ENCODE peak calls at places on chromosomes 5 and 9, in nine cellular contexts. One of them, this sample, is unnamed.

GRCh38 chr5:36279054-36279698 is 22.5 kb downstream of the RANBP3L start:
- DNase-seq in CD8-positive, alpha-beta T cell: no peak
- DNase-seq in fibroblast of pulmonary artery: peak
- DNase-seq in astrocyte of the spinal cord: peak
- DNase-seq in right lobe of liver: no peak
- DNase-seq in right cardiac atrium: no peak
- DNase-seq in neural progenitor cell: no peak
- DNase-seq in HCT116: no peak
- DNase-seq in AG09309: no peak
- DNase-seq in this sample: no peak

GRCh38 chr5:168978015-168978414 is 322.9 kb downstream of the SLIT3 start:
- DNase-seq in CD8-positive, alpha-beta T cell: no peak
- DNase-seq in fibroblast of pulmonary artery: peak
- DNase-seq in astrocyte of the spinal cord: peak
- DNase-seq in right lobe of liver: no peak
- DNase-seq in right cardiac atrium: no peak
- DNase-seq in neural progenitor cell: no peak
- DNase-seq in HCT116: no peak
- DNase-seq in AG09309: peak
- DNase-seq in this sample: no peak

GRCh38 chr5:147169399-147169798 is 65.4 kb upstream of the STK32A start:
- DNase-seq in CD8-positive, alpha-beta T cell: no peak
- DNase-seq in fibroblast of pulmonary artery: peak
- DNase-seq in astrocyte of the spinal cord: peak
- DNase-seq in right lobe of liver: no peak
- DNase-seq in right cardiac atrium: no peak
- DNase-seq in neural progenitor cell: no peak
- DNase-seq in HCT116: no peak
- DNase-seq in AG09309: peak
- DNase-seq in this sample: no peak

GRCh38 chr5:154405078-154405792 is 40.6 kb upstream of the SAP30L start:
- DNase-seq in CD8-positive, alpha-beta T cell: peak
- DNase-seq in fibroblast of pulmonary artery: peak
- DNase-seq in astrocyte of the spinal cord: peak
- DNase-seq in right lobe of liver: peak
- DNase-seq in right cardiac atrium: peak
- DNase-seq in neural progenitor cell: peak
- DNase-seq in HCT116: peak
- DNase-seq in AG09309: no peak
- DNase-seq in this sample: peak

GRCh38 chr9:17394868-17395488 is 183.9 kb upstream of the SH3GL2 start:
- DNase-seq in CD8-positive, alpha-beta T cell: no peak
- DNase-seq in fibroblast of pulmonary artery: no peak
- DNase-seq in astrocyte of the spinal cord: no peak
- DNase-seq in right lobe of liver: no peak
- DNase-seq in right cardiac atrium: no peak
- DNase-seq in neural progenitor cell: no peak
- DNase-seq in HCT116: no peak
- DNase-seq in AG09309: no peak
- DNase-seq in this sample: no peak

GRCh38 chr9:8338249-8338721 is 538.7 kb upstream of the DMAC1 start:
- DNase-seq in CD8-positive, alpha-beta T cell: no peak
- DNase-seq in fibroblast of pulmonary artery: peak
- DNase-seq in astrocyte of the spinal cord: peak
- DNase-seq in right lobe of liver: peak
- DNase-seq in right cardiac atrium: no peak
- DNase-seq in neural progenitor cell: no peak
- DNase-seq in HCT116: no peak
- DNase-seq in AG09309: no peak
- DNase-seq in this sample: no peak

GRCh38 chr5:101024299-101024698 is 121.2 kb upstream of the ST8SIA4 start:
- DNase-seq in CD8-positive, alpha-beta T cell: no peak
- DNase-seq in fibroblast of pulmonary artery: no peak
- DNase-seq in astrocyte of the spinal cord: no peak
- DNase-seq in right lobe of liver: no peak
- DNase-seq in right cardiac atrium: no peak
- DNase-seq in neural progenitor cell: no peak
- DNase-seq in HCT116: no peak
- DNase-seq in AG09309: no peak
- DNase-seq in this sample: no peak

GRCh38 chr5:142548739-142549275 is 137.1 kb downstream of the FGF1 start:
- DNase-seq in CD8-positive, alpha-beta T cell: no peak
- DNase-seq in fibroblast of pulmonary artery: peak
- DNase-seq in astrocyte of the spinal cord: peak
- DNase-seq in right lobe of liver: peak
- DNase-seq in right cardiac atrium: no peak
- DNase-seq in neural progenitor cell: peak
- DNase-seq in HCT116: peak
- DNase-seq in AG09309: peak
- DNase-seq in this sample: peak

GRCh38 chr5:164934561-164934960 is 1429.1 kb downstream of the MAT2B start:
- DNase-seq in CD8-positive, alpha-beta T cell: no peak
- DNase-seq in fibroblast of pulmonary artery: no peak
- DNase-seq in astrocyte of the spinal cord: no peak
- DNase-seq in right lobe of liver: no peak
- DNase-seq in right cardiac atrium: no peak
- DNase-seq in neural progenitor cell: no peak
- DNase-seq in HCT116: no peak
- DNase-seq in AG09309: no peak
- DNase-seq in this sample: no peak

GRCh38 chr5:77645995-77646639 is 7.6 kb upstream of the OTP start:
- DNase-seq in CD8-positive, alpha-beta T cell: no peak
- DNase-seq in fibroblast of pulmonary artery: no peak
- DNase-seq in astrocyte of the spinal cord: no peak
- DNase-seq in right lobe of liver: no peak
- DNase-seq in right cardiac atrium: no peak
- DNase-seq in neural progenitor cell: no peak
- DNase-seq in HCT116: no peak
- DNase-seq in AG09309: no peak
- DNase-seq in this sample: no peak

GRCh38 chr5:174901336-174901735 is 177.0 kb downstream of the MSX2 start:
- DNase-seq in CD8-positive, alpha-beta T cell: no peak
- DNase-seq in fibroblast of pulmonary artery: no peak
- DNase-seq in astrocyte of the spinal cord: no peak
- DNase-seq in right lobe of liver: no peak
- DNase-seq in right cardiac atrium: no peak
- DNase-seq in neural progenitor cell: no peak
- DNase-seq in HCT116: no peak
- DNase-seq in AG09309: no peak
- DNase-seq in this sample: no peak

GRCh38 chr5:141330299-141331080 is at the start of gene PCDHGA1:
- DNase-seq in CD8-positive, alpha-beta T cell: no peak
- DNase-seq in fibroblast of pulmonary artery: peak
- DNase-seq in astrocyte of the spinal cord: peak
- DNase-seq in right lobe of liver: no peak
- DNase-seq in right cardiac atrium: no peak
- DNase-seq in neural progenitor cell: peak
- DNase-seq in HCT116: no peak
- DNase-seq in AG09309: peak
- DNase-seq in this sample: peak

GRCh38 chr5:32090026-32090754 is 83.9 kb downstream of the GOLPH3 start:
- DNase-seq in CD8-positive, alpha-beta T cell: no peak
- DNase-seq in fibroblast of pulmonary artery: no peak
- DNase-seq in astrocyte of the spinal cord: no peak
- DNase-seq in right lobe of liver: no peak
- DNase-seq in right cardiac atrium: no peak
- DNase-seq in neural progenitor cell: no peak
- DNase-seq in HCT116: no peak
- DNase-seq in AG09309: no peak
- DNase-seq in this sample: no peak

GRCh38 chr5:170327168-170327567 is 29.6 kb upstream of the LCP2 start:
- DNase-seq in CD8-positive, alpha-beta T cell: no peak
- DNase-seq in fibroblast of pulmonary artery: no peak
- DNase-seq in astrocyte of the spinal cord: no peak
- DNase-seq in right lobe of liver: no peak
- DNase-seq in right cardiac atrium: no peak
- DNase-seq in neural progenitor cell: no peak
- DNase-seq in HCT116: no peak
- DNase-seq in AG09309: no peak
- DNase-seq in this sample: no peak

GRCh38 chr9:79570449-79571308 is 1.1 kb upstream of the TLE4 start:
- DNase-seq in CD8-positive, alpha-beta T cell: peak
- DNase-seq in fibroblast of pulmonary artery: peak
- DNase-seq in astrocyte of the spinal cord: peak
- DNase-seq in right lobe of liver: peak
- DNase-seq in right cardiac atrium: peak
- DNase-seq in neural progenitor cell: peak
- DNase-seq in HCT116: no peak
- DNase-seq in AG09309: no peak
- DNase-seq in this sample: peak

GRCh38 chr5:123119334-123119986 is 30.4 kb downstream of the PRDM6 start:
- DNase-seq in CD8-positive, alpha-beta T cell: no peak
- DNase-seq in fibroblast of pulmonary artery: peak
- DNase-seq in astrocyte of the spinal cord: peak
- DNase-seq in right lobe of liver: no peak
- DNase-seq in right cardiac atrium: no peak
- DNase-seq in neural progenitor cell: peak
- DNase-seq in HCT116: peak
- DNase-seq in AG09309: peak
- DNase-seq in this sample: peak

DNA sequence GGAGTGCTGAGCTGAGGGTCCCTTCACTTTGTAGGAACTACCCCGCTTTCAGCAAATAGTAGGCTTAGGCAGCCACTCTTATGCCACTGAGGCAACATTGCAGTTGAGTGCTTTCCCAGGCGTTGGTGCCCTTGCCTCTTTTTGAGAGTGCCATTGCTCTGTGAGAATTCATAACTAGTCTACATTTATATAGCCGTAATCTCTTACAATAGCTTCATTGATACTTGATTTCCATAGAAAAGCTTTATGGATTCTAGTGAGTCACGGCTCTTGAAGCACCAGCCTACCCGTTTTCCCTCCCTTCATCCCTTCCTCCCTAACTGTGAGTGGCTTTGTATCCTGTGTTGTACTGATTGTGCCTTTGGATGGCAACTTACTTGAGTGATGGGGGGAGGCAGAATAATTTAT is 283.9 kb downstream of the AOPEP start:
- DNase-seq in CD8-positive, alpha-beta T cell: no peak
- DNase-seq in fibroblast of pulmonary artery: no peak
- DNase-seq in astrocyte of the spinal cord: no peak
- DNase-seq in right lobe of liver: no peak
- DNase-seq in right cardiac atrium: no peak
- DNase-seq in neural progenitor cell: no peak
- DNase-seq in HCT116: no peak
- DNase-seq in AG09309: no peak
- DNase-seq in this sample: no peak
- H3K4me3 ChIP-seq in CD8-positive, alpha-beta T cell: no peak
- H3K4me3 ChIP-seq in fibroblast of pulmonary artery: no peak
- H3K4me3 ChIP-seq in astrocyte of the spinal cord: no peak
- H3K4me3 ChIP-seq in right lobe of liver: no peak
- H3K4me3 ChIP-seq in right cardiac atrium: no peak
- H3K4me3 ChIP-seq in neural progenitor cell: no peak
- H3K4me3 ChIP-seq in HCT116: no peak
- H3K4me3 ChIP-seq in AG09309: no peak
- H3K4me3 ChIP-seq in this sample: no peak

GRCh38 chr5:119357815-119358559 is 2.2 kb downstream of the TNFAIP8 start:
- DNase-seq in CD8-positive, alpha-beta T cell: no peak
- DNase-seq in fibroblast of pulmonary artery: no peak
- DNase-seq in astrocyte of the spinal cord: no peak
- DNase-seq in right lobe of liver: no peak
- DNase-seq in right cardiac atrium: no peak
- DNase-seq in neural progenitor cell: no peak
- DNase-seq in HCT116: no peak
- DNase-seq in AG09309: no peak
- DNase-seq in this sample: no peak

GRCh38 chr5:119357309-119357708 is 1.5 kb downstream of the TNFAIP8 start:
- DNase-seq in CD8-positive, alpha-beta T cell: no peak
- DNase-seq in fibroblast of pulmonary artery: no peak
- DNase-seq in astrocyte of the spinal cord: no peak
- DNase-seq in right lobe of liver: no peak
- DNase-seq in right cardiac atrium: no peak
- DNase-seq in neural progenitor cell: no peak
- DNase-seq in HCT116: no peak
- DNase-seq in AG09309: no peak
- DNase-seq in this sample: no peak

GRCh38 chr5:119359737-119360413 is 4.1 kb downstream of the TNFAIP8 start:
- DNase-seq in CD8-positive, alpha-beta T cell: no peak
- DNase-seq in fibroblast of pulmonary artery: no peak
- DNase-seq in astrocyte of the spinal cord: no peak
- DNase-seq in right lobe of liver: no peak
- DNase-seq in right cardiac atrium: no peak
- DNase-seq in neural progenitor cell: no peak
- DNase-seq in HCT116: no peak
- DNase-seq in AG09309: no peak
- DNase-seq in this sample: no peak

GRCh38 chr5:119360905-119361605 is 5.2 kb downstream of the TNFAIP8 start:
- DNase-seq in CD8-positive, alpha-beta T cell: no peak
- DNase-seq in fibroblast of pulmonary artery: peak
- DNase-seq in astrocyte of the spinal cord: no peak
- DNase-seq in right lobe of liver: no peak
- DNase-seq in right cardiac atrium: no peak
- DNase-seq in neural progenitor cell: no peak
- DNase-seq in HCT116: no peak
- DNase-seq in AG09309: peak
- DNase-seq in this sample: peak

GRCh38 chr5:119358901-119359603 is 3.2 kb downstream of the TNFAIP8 start:
- DNase-seq in CD8-positive, alpha-beta T cell: no peak
- DNase-seq in fibroblast of pulmonary artery: no peak
- DNase-seq in astrocyte of the spinal cord: no peak
- DNase-seq in right lobe of liver: no peak
- DNase-seq in right cardiac atrium: no peak
- DNase-seq in neural progenitor cell: no peak
- DNase-seq in HCT116: no peak
- DNase-seq in AG09309: no peak
- DNase-seq in this sample: no peak
- H3K4me3 ChIP-seq in CD8-positive, alpha-beta T cell: no peak
- H3K4me3 ChIP-seq in fibroblast of pulmonary artery: no peak
- H3K4me3 ChIP-seq in astrocyte of the spinal cord: no peak
- H3K4me3 ChIP-seq in right lobe of liver: no peak
- H3K4me3 ChIP-seq in right cardiac atrium: no peak
- H3K4me3 ChIP-seq in neural progenitor cell: no peak
- H3K4me3 ChIP-seq in HCT116: no peak
- H3K4me3 ChIP-seq in AG09309: no peak
- H3K4me3 ChIP-seq in this sample: no peak

GRCh38 chr9:127853312-127854168 is 918 bp downstream of the ENG start:
- DNase-seq in CD8-positive, alpha-beta T cell: no peak
- DNase-seq in fibroblast of pulmonary artery: no peak
- DNase-seq in astrocyte of the spinal cord: no peak
- DNase-seq in right lobe of liver: no peak
- DNase-seq in right cardiac atrium: no peak
- DNase-seq in neural progenitor cell: no peak
- DNase-seq in HCT116: no peak
- DNase-seq in AG09309: no peak
- DNase-seq in this sample: peak
- H3K4me3 ChIP-seq in CD8-positive, alpha-beta T cell: peak
- H3K4me3 ChIP-seq in fibroblast of pulmonary artery: peak
- H3K4me3 ChIP-seq in astrocyte of the spinal cord: peak
- H3K4me3 ChIP-seq in right lobe of liver: peak
- H3K4me3 ChIP-seq in right cardiac atrium: peak
- H3K4me3 ChIP-seq in neural progenitor cell: no peak
- H3K4me3 ChIP-seq in HCT116: no peak
- H3K4me3 ChIP-seq in AG09309: peak
- H3K4me3 ChIP-seq in this sample: peak

DNA sequence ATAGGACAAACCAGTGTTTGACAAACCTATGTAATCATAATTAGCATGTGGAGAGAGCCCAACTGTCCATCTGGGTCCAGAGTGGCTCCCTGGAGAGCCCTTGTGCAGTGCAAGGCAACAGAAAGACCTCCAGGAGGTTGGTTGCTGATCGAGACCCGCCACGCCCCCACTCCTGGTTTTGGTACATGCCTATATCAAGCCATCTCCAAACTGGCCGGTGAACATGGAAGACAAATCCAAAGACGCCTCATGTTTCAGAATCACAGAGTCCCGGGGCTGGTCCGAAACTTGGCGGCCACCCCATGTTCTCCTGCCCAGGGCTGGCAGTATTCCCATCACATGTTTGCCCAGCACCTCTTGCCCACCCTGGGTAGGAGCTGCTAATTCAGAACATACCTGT is 140.2 kb downstream of the PAX5 start:
- DNase-seq in CD8-positive, alpha-beta T cell: no peak
- DNase-seq in fibroblast of pulmonary artery: no peak
- DNase-seq in astrocyte of the spinal cord: no peak
- DNase-seq in right lobe of liver: peak
- DNase-seq in right cardiac atrium: no peak
- DNase-seq in neural progenitor cell: no peak
- DNase-seq in HCT116: no peak
- DNase-seq in AG09309: no peak
- DNase-seq in this sample: no peak
- H3K4me3 ChIP-seq in CD8-positive, alpha-beta T cell: no peak
- H3K4me3 ChIP-seq in fibroblast of pulmonary artery: no peak
- H3K4me3 ChIP-seq in astrocyte of the spinal cord: no peak
- H3K4me3 ChIP-seq in right lobe of liver: no peak
- H3K4me3 ChIP-seq in right cardiac atrium: no peak
- H3K4me3 ChIP-seq in neural progenitor cell: no peak
- H3K4me3 ChIP-seq in HCT116: no peak
- H3K4me3 ChIP-seq in AG09309: no peak
- H3K4me3 ChIP-seq in this sample: no peak